ENCODE peak calls at places on chromosomes 12 and 14, in six cellular contexts. K, O, C, L, A and G are unnamed samples.

GRCh38 chr14:23483216-23483854 is 13.8 kb downstream of the NGDN start:
- DNase-seq in K (peak), O (peak), C (peak), L (peak), A (peak), G (no peak)

GRCh38 chr12:633731-634130 is 29.5 kb downstream of the NINJ2 start:
- DNase-seq in K (no peak), O (no peak), C (no peak), L (no peak), A (no peak), G (no peak)

GRCh38 chr12:68340404-68341270 is 8.5 kb upstream of the MDM1 start:
- DNase-seq in K (no peak), O (no peak), C (no peak), L (no peak), A (no peak), G (no peak)

GRCh38 chr14:52077261-52077984 is 8.6 kb upstream of the NID2 start:
- DNase-seq in K (no peak), O (no peak), C (no peak), L (no peak), A (no peak), G (no peak)

GRCh38 chr12:64666054-64666914 is 56.0 kb downstream of the RASSF3 start:
- DNase-seq in K (no peak), O (no peak), C (no peak), L (no peak), A (no peak), G (no peak)

GRCh38 chr14:100030441-100031153 is 34.6 kb upstream of the EVL start:
- DNase-seq in K (no peak), O (no peak), C (no peak), L (no peak), A (no peak), G (peak)

GRCh38 chr12:58847876-58848600 is 72.3 kb downstream of the LRIG3 start:
- DNase-seq in K (no peak), O (no peak), C (no peak), L (no peak), A (no peak), G (no peak)

GRCh38 chr12:64992641-64993040 is 128.5 kb downstream of the WIF1 start:
- DNase-seq in K (no peak), O (no peak), C (peak), L (no peak), A (no peak), G (no peak)

GRCh38 chr12:93824514-93825500 is 147.6 kb downstream of the CRADD start:
- DNase-seq in K (no peak), O (no peak), C (peak), L (no peak), A (no peak), G (no peak)

GRCh38 chr12:5392961-5393360 is 38.9 kb upstream of the NTF3 start:
- DNase-seq in K (no peak), O (no peak), C (no peak), L (no peak), A (no peak), G (no peak)

GRCh38 chr12:47799357-47799955 is 20.2 kb downstream of the HDAC7 start:
- DNase-seq in K (no peak), O (no peak), C (no peak), L (no peak), A (peak), G (no peak)